ENCODE peak calls at places on chromosome 7, in eight cellular contexts. Y is heart left ventricle; O is CD8-positive, alpha-beta T cell; X is lower leg skin; Q is AG09309; S is A549; G is gastrocnemius medialis; M is stomach. D is an unnamed sample.

GRCh38 chr7:127582361-127582760 is 3.0 kb downstream of the GCC1 start:
- DNase-seq in Y (peak), O (no peak), X (no peak), Q (no peak), S (no peak), G (peak), M (peak), D (no peak)

GRCh38 chr7:30434140-30434799 is 44.3 kb downstream of the NOD1 start:
- DNase-seq in Y (no peak), O (no peak), X (no peak), Q (no peak), S (no peak), G (no peak), M (no peak), D (no peak)

GRCh38 chr7:105257338-105257737 is 131.4 kb downstream of the SRPK2 start:
- DNase-seq in Y (no peak), O (no peak), X (no peak), Q (no peak), S (no peak), G (no peak), M (no peak), D (no peak)

GRCh38 chr7:134553976-134554375 is 5.1 kb downstream of the AKR1B15 start:
- DNase-seq in Y (no peak), O (no peak), X (no peak), Q (no peak), S (peak), G (no peak), M (peak), D (no peak)

GRCh38 chr7:53800746-53801145 is 741.4 kb upstream of the VSTM2A start:
- DNase-seq in Y (no peak), O (no peak), X (no peak), Q (no peak), S (no peak), G (no peak), M (no peak), D (no peak)

GRCh38 chr7:44247868-44248651 is 47.3 kb downstream of the YKT6 start:
- DNase-seq in Y (no peak), O (no peak), X (no peak), Q (no peak), S (no peak), G (no peak), M (no peak), D (no peak)

GRCh38 chr7:79982151-79982770 is 152.4 kb upstream of the GNAI1 start:
- DNase-seq in Y (no peak), O (no peak), X (no peak), Q (no peak), S (peak), G (no peak), M (no peak), D (no peak)

GRCh38 chr7:104552102-104552501 is 223.7 kb downstream of the LHFPL3 start:
- DNase-seq in Y (peak), O (no peak), X (no peak), Q (no peak), S (peak), G (no peak), M (peak), D (no peak)

GRCh38 chr7:4621401-4621800 is 60.7 kb upstream of the FOXK1 start:
- DNase-seq in Y (no peak), O (no peak), X (no peak), Q (no peak), S (no peak), G (no peak), M (no peak), D (no peak)

GRCh38 chr7:1224093-1224702 is 8.5 kb upstream of the UNCX start:
- DNase-seq in Y (no peak), O (no peak), X (no peak), Q (no peak), S (no peak), G (no peak), M (no peak), D (no peak)

GRCh38 chr7:7051221-7051877 is 131.0 kb upstream of the C1GALT1 start:
- DNase-seq in Y (peak), O (no peak), X (peak), Q (no peak), S (peak), G (no peak), M (no peak), D (no peak)

GRCh38 chr7:157711353-157711888 is 374.6 kb downstream of the DNAJB6 start:
- DNase-seq in Y (peak), O (no peak), X (no peak), Q (no peak), S (no peak), G (no peak), M (no peak), D (no peak)

GRCh38 chr7:74287303-74288033 is 1.7 kb upstream of the CLIP2 start:
- DNase-seq in Y (no peak), O (no peak), X (no peak), Q (no peak), S (no peak), G (no peak), M (no peak), D (no peak)

GRCh38 chr7:85021090-85021704 is 165.7 kb downstream of the SEMA3D start:
- DNase-seq in Y (no peak), O (no peak), X (no peak), Q (no peak), S (peak), G (no peak), M (no peak), D (no peak)

GRCh38 chr7:106111671-106112117 is 418 bp downstream of the SYPL1 start:
- DNase-seq in Y (peak), O (no peak), X (peak), Q (no peak), S (peak), G (peak), M (peak), D (no peak)

GRCh38 chr7:36192877-36193276 is 39.8 kb downstream of the EEPD1 start:
- DNase-seq in Y (no peak), O (no peak), X (no peak), Q (no peak), S (no peak), G (no peak), M (no peak), D (no peak)
- TF ChIP-seq CTCF in Y (no peak), O (no peak), X (no peak), Q (no peak), S (no peak), G (no peak), M (no peak), D (no peak)

DNA sequence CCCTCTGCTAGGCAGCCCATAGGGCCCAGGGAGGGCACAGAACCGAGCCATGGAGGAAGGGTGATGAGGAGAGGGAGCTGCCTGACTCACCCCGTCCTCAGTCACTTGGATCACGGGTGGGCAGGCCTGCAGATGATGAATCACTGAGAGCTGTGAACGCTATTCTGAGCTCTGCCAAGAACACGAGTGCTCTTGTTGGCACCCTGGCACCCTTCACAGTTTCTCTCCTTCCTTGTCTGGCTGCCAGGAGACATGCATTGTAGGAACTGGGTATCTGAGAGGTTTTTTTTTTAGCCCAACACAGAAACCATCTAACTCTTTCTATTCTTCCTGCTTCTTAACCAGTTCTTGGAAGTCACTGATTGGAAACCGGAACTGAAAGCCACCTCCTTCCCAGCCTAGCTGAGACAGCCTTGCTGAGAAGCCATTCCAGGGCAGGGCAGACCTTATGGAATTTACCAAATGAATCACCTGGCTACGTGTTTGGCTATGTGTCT is 82.1 kb downstream of the SLC37A3 start:
- DNase-seq in Y (peak), O (no peak), X (peak), Q (peak), S (peak), G (peak), M (peak), D (no peak)
- H3K4me3 ChIP-seq in Y (peak), O (no peak), X (no peak), Q (peak), S (no peak), G (no peak), M (peak), D (no peak)

DNA sequence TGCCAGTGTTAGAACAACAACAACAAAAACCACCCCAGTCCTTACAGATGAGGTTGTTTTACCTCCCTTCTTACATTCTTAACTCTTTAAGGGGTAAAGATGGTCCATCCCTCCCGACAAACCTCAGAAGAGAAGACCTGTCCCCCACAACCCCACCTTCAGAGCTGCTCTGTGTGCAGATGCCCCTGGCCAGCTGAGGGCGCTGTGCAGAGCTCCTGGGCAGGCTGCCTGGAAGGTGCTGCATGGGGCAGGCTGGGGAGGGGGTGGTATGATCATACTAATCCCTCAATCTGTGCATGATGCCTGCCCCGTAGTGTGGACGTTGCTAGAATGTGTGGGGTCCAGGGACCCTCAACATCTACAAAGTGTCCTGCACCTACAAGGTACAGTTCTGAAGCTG is 387.1 kb downstream of the INHBA start:
- DNase-seq in Y (no peak), O (no peak), X (no peak), Q (no peak), S (no peak), G (no peak), M (no peak), D (no peak)
- TF ChIP-seq CTCF in Y (no peak), O (no peak), X (no peak), Q (peak), S (no peak), G (no peak), M (no peak), D (peak)

GRCh38 chr7:155373359-155374273 is 75.9 kb downstream of the INSIG1 start:
- DNase-seq in Y (no peak), O (no peak), X (no peak), Q (no peak), S (no peak), G (no peak), M (no peak), D (no peak)
- H3K4me3 ChIP-seq in Y (peak), O (no peak), X (no peak), Q (no peak), S (peak), G (peak), M (peak), D (peak)

GRCh38 chr7:39413866-39414668 is 152.1 kb upstream of the YAE1 start:
- DNase-seq in Y (peak), O (peak), X (no peak), Q (no peak), S (peak), G (no peak), M (peak), D (no peak)
- TF ChIP-seq CTCF in Y (no peak), O (no peak), X (no peak), Q (no peak), S (no peak), G (no peak), M (no peak), D (no peak)

DNA sequence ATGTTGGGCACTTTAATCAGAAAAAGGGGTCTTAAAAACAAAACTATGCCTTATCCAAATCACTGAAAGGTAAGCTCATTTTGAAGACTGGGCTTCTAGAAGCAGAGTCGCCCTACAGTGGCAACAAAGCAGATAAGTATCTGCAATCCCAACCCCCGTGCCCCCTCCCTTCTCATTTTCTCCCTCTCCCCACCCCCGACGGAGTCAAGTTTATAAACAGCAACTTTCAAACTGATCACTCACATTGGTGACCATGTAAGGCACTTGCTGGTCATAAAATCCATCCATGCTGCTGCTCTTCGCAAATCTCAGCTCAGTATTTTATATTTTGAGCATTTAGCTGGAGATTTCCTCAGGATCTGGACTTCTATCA is 715 bp downstream of the ETV1 start:
- DNase-seq in Y (no peak), O (no peak), X (no peak), Q (no peak), S (no peak), G (no peak), M (no peak), D (no peak)
- H3K4me3 ChIP-seq in Y (peak), O (no peak), X (peak), Q (peak), S (peak), G (peak), M (peak), D (peak)

GRCh38 chr7:116524609-116525297 is at the start of gene CAV1:
- DNase-seq in Y (peak), O (peak), X (peak), Q (peak), S (peak), G (peak), M (peak), D (peak)
- TF ChIP-seq CTCF in Y (peak), O (no peak), X (no peak), Q (peak), S (peak), G (no peak), M (no peak), D (peak)

DNA sequence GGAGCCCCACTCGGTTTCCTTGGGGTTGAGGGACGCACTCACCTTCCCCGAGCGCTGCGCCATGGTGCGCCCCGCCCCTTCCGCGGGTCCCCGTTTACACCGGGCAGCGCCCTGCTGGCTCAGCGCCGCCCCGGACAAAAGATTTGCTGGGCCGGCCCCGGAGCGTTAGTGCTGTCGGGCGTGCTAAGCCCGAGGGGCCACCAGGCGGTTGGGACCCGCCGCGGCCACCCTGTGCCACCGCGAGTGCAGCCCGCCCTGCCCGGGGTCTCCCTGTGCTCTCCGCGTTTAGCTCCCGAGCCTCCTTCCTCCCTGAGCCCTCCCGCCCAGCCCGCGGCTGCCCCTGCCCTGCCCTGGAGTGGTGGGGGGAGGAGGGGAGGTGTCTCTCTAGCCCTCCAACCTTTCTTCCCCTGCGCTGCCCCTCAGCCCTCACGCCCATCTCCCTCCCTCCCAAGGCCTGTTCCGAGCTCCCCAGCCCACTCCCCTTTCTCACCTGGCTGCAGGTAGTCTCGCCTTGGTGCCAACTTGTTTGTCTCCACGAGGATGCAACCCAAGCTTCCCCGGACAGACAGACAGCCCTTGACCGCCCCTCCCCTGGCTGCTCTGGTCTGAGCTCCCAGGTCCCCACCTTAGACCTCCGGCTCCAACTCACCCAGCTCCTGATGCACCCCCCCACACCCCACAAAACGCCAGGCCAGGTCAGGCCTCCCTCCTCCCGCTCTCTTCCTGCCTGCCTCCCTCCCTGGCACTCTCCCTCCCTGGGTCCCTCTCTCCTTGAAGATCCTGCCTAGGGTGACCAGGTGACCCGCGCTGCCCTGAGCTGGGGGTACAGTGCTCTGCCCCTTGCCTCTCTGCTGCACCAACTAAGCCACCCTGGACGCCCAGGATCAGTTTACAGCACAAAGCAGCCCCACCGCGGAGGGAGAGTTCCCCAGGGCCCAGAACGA is at the start of gene CRYGN:
- DNase-seq in Y (no peak), O (no peak), X (no peak), Q (no peak), S (no peak), G (no peak), M (no peak), D (no peak)
- H3K4me3 ChIP-seq in Y (peak), O (peak), X (no peak), Q (no peak), S (no peak), G (no peak), M (peak), D (no peak)

GRCh38 chr7:96354881-96355280 is 33.0 kb upstream of the SLC25A13 start:
- DNase-seq in Y (no peak), O (no peak), X (no peak), Q (no peak), S (no peak), G (no peak), M (no peak), D (no peak)

GRCh38 chr7:96347471-96347870 is 25.6 kb upstream of the SLC25A13 start:
- DNase-seq in Y (no peak), O (no peak), X (no peak), Q (no peak), S (no peak), G (no peak), M (no peak), D (no peak)

GRCh38 chr7:96344236-96344635 is 22.3 kb upstream of the SLC25A13 start:
- DNase-seq in Y (no peak), O (no peak), X (no peak), Q (no peak), S (no peak), G (no peak), M (no peak), D (no peak)

GRCh38 chr7:96346291-96346953 is 24.5 kb upstream of the SLC25A13 start:
- DNase-seq in Y (no peak), O (no peak), X (no peak), Q (no peak), S (no peak), G (no peak), M (no peak), D (no peak)

DNA sequence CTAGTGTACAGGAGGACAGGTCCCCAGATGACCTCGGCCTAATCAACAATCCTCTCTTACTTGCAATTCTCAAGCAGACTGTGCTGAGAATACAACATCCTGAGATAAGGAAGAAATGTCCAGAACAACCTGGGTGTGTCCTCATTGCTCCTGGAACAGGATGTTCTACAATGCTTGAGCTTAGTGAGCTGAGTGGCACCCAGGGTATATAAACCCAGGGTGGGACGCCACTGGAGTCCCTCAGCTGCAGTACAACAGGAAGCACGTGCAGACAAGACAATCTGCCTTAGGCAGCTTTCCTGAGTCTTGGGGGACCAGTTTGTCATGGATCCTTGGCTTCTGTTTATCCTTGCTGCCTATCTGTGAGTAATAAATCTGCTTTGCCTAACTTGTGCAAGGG is 27.7 kb upstream of the SLC25A13 start:
- DNase-seq in Y (no peak), O (no peak), X (peak), Q (no peak), S (no peak), G (no peak), M (no peak), D (no peak)
- TF ChIP-seq CTCF in Y (no peak), O (no peak), X (no peak), Q (no peak), S (no peak), G (no peak), M (no peak), D (no peak)

GRCh38 chr7:42234736-42235135 is 2.3 kb downstream of the GLI3 start:
- DNase-seq in Y (no peak), O (no peak), X (no peak), Q (no peak), S (no peak), G (no peak), M (no peak), D (no peak)
- H3K4me3 ChIP-seq in Y (no peak), O (no peak), X (no peak), Q (no peak), S (no peak), G (no peak), M (no peak), D (peak)

D was measured in AG04449.